ENCODE peak calls at places on chromosomes 2 and 18, in eight cellular contexts. K is T-helper 17 cell, A is A549, Q is anterior cingulate cortex, L is Calu3, X is germinal center, U is GM04503, H is HuH-7. J is an unnamed sample.

GRCh38 chr2:132754392-132754791 is 84.4 kb upstream of the LYPD1 start:
- DNase-seq in K (no peak), A (no peak), Q (no peak), L (no peak), X (no peak), U (no peak), H (no peak), J (no peak)

GRCh38 chr2:233165895-233166661 is 85.4 kb upstream of the ATG16L1 start:
- DNase-seq in K (no peak), A (peak; percentile 28), Q (no peak), L (peak; percentile 68), X (no peak), U (no peak), H (no peak), J (peak; percentile 82)

GRCh38 chr2:156340818-156341481 is 8.4 kb upstream of the NR4A2 start:
- DNase-seq in K (no peak), A (no peak), Q (no peak), L (peak; percentile 18), X (no peak), U (no peak), H (no peak), J (no peak)

GRCh38 chr2:25042321-25043240 is 705 bp downstream of the EFR3B start:
- DNase-seq in K (no peak), A (peak; percentile 35), Q (peak; percentile 25), L (peak; percentile 24), X (no peak), U (no peak), H (peak; percentile 34), J (no peak)

GRCh38 chr2:42513252-42513918 is 19.6 kb upstream of the KCNG3 start:
- DNase-seq in K (no peak), A (peak; percentile 67), Q (no peak), L (peak; percentile 61), X (peak; percentile 34), U (peak; percentile 20), H (peak; percentile 31), J (peak; percentile 32)

GRCh38 chr2:196991061-196991460 is 64.6 kb upstream of the PGAP1 start:
- DNase-seq in K (no peak), A (no peak), Q (no peak), L (no peak), X (no peak), U (no peak), H (no peak), J (peak; percentile 16)

GRCh38 chr2:201234167-201235139 is 25.9 kb upstream of the CASP8 start:
- DNase-seq in K (no peak), A (no peak), Q (no peak), L (no peak), X (no peak), U (peak; percentile 34), H (no peak), J (no peak)

GRCh38 chr2:95062247-95062646 is 36.7 kb downstream of the MAL start:
- DNase-seq in K (no peak), A (no peak), Q (no peak), L (no peak), X (no peak), U (no peak), H (no peak), J (no peak)

GRCh38 chr2:205969584-205969983 is 116.4 kb downstream of the INO80D start:
- DNase-seq in K (no peak), A (no peak), Q (no peak), L (no peak), X (no peak), U (no peak), H (no peak), J (no peak)

GRCh38 chr2:38533757-38534545 is 68.8 kb downstream of the HNRNPLL start:
- DNase-seq in K (no peak), A (no peak), Q (no peak), L (no peak), X (no peak), U (no peak), H (no peak), J (no peak)

GRCh38 chr2:60796573-60797509 is 40.8 kb downstream of the PAPOLG start:
- DNase-seq in K (no peak), A (no peak), Q (no peak), L (no peak), X (peak; percentile 31), U (no peak), H (no peak), J (no peak)

GRCh38 chr2:33681333-33681732 is 82.2 kb upstream of the FAM98A start:
- DNase-seq in K (no peak), A (no peak), Q (no peak), L (no peak), X (no peak), U (no peak), H (no peak), J (peak; percentile 14)

GRCh38 chr2:237378650-237379049 is 35.3 kb downstream of the COL6A3 start:
- DNase-seq in K (no peak), A (no peak), Q (no peak), L (no peak), X (no peak), U (no peak), H (no peak), J (no peak)

GRCh38 chr18:68316636-68317035 is 398.3 kb downstream of the TMX3 start:
- DNase-seq in K (no peak), A (no peak), Q (no peak), L (no peak), X (no peak), U (peak; percentile 5), H (no peak), J (no peak)

GRCh38 chr2:190213441-190214335 is 105.9 kb downstream of the HIBCH start:
- DNase-seq in K (no peak), A (no peak), Q (no peak), L (no peak), X (no peak), U (no peak), H (no peak), J (no peak)

GRCh38 chr2:42132066-42132965 is 36.8 kb upstream of the EML4 start:
- DNase-seq in K (no peak), A (peak; percentile 32), Q (no peak), L (no peak), X (no peak), U (peak; percentile 98), H (no peak), J (no peak)

GRCh38 chr18:78905334-78905733 is 74.3 kb upstream of the SALL3 start:
- DNase-seq in K (no peak), A (no peak), Q (no peak), L (no peak), X (no peak), U (no peak), H (no peak), J (no peak)

GRCh38 chr2:19362094-19362649 is 3.7 kb upstream of the OSR1 start:
- DNase-seq in K (no peak), A (no peak), Q (no peak), L (no peak), X (peak; percentile 46), U (no peak), H (no peak), J (no peak)

GRCh38 chr2:2804528-2804927 is 473.5 kb upstream of the MYT1L start:
- DNase-seq in K (no peak), A (no peak), Q (no peak), L (no peak), X (no peak), U (no peak), H (no peak), J (no peak)

GRCh38 chr2:216339456-216340279 is 32.6 kb downstream of the MARCHF4 start:
- DNase-seq in K (no peak), A (no peak), Q (no peak), L (no peak), X (no peak), U (no peak), H (no peak), J (no peak)

GRCh38 chr2:188766086-188766856 is 207.9 kb upstream of the COL3A1 start:
- DNase-seq in K (no peak), A (no peak), Q (no peak), L (no peak), X (no peak), U (peak; percentile 49), H (no peak), J (no peak)

GRCh38 chr2:230797515-230798495 is 66.9 kb upstream of the ITM2C start:
- DNase-seq in K (no peak), A (no peak), Q (no peak), L (no peak), X (peak; percentile 45), U (no peak), H (no peak), J (no peak)

GRCh38 chr2:6968319-6969100 is 51.3 kb downstream of the RNF144A start:
- DNase-seq in K (no peak), A (no peak), Q (no peak), L (no peak), X (no peak), U (no peak), H (no peak), J (no peak)

GRCh38 chr2:82344670-82345069 is 2040.1 kb upstream of the LRRTM1 start:
- DNase-seq in K (no peak), A (no peak), Q (no peak), L (no peak), X (no peak), U (no peak), H (peak; percentile 7), J (no peak)

GRCh38 chr2:230717595-230717994 is 5.0 kb downstream of the CAB39 start:
- DNase-seq in K (no peak), A (no peak), Q (no peak), L (no peak), X (no peak), U (no peak), H (no peak), J (no peak)

GRCh38 chr18:41660654-41661053 is 294.4 kb upstream of the PIK3C3 start:
- DNase-seq in K (no peak), A (no peak), Q (no peak), L (no peak), X (no peak), U (no peak), H (no peak), J (no peak)

GRCh38 chr18:69954719-69955118 is 7.0 kb upstream of the CD226 start:
- DNase-seq in K (no peak), A (no peak), Q (no peak), L (no peak), X (no peak), U (no peak), H (no peak), J (peak; percentile 38)

GRCh38 chr2:68193774-68194372 is 36.2 kb downstream of the PNO1 start:
- DNase-seq in K (no peak), A (peak; percentile 28), Q (no peak), L (no peak), X (no peak), U (no peak), H (no peak), J (no peak)

GRCh38 chr2:225290723-225291400 is 108.6 kb upstream of the NYAP2 start:
- DNase-seq in K (no peak), A (no peak), Q (no peak), L (no peak), X (no peak), U (no peak), H (no peak), J (no peak)